ENCODE peak calls at places on chromosome 6, in nine cellular contexts. One of them, this sample, is unnamed.

GRCh38 chr6:79694156-79694555 is 63.0 kb downstream of the SH3BGRL2 start:
- DNase-seq in progenitor cell of endocrine pancreas: no peak
- DNase-seq in WTC11: no peak
- DNase-seq in IMR-90: no peak
- DNase-seq in sigmoid colon: no peak
- DNase-seq in GM12864: no peak
- DNase-seq in gastrocnemius medialis: no peak
- DNase-seq in tibial nerve: no peak
- DNase-seq in tibial artery: no peak
- DNase-seq in this sample: no peak

GRCh38 chr6:144266091-144266649 is 19.0 kb upstream of the UTRN start:
- DNase-seq in progenitor cell of endocrine pancreas: no peak
- DNase-seq in WTC11: peak; percentile 64
- DNase-seq in IMR-90: peak; percentile 76
- DNase-seq in sigmoid colon: peak; percentile 87
- DNase-seq in GM12864: no peak
- DNase-seq in gastrocnemius medialis: peak; percentile 81
- DNase-seq in tibial nerve: peak; percentile 62
- DNase-seq in tibial artery: peak; percentile 47
- DNase-seq in this sample: no peak

GRCh38 chr6:93496548-93496947 is 77.2 kb upstream of the EPHA7 start:
- DNase-seq in progenitor cell of endocrine pancreas: no peak
- DNase-seq in WTC11: no peak
- DNase-seq in IMR-90: no peak
- DNase-seq in sigmoid colon: no peak
- DNase-seq in GM12864: no peak
- DNase-seq in gastrocnemius medialis: no peak
- DNase-seq in tibial nerve: no peak
- DNase-seq in tibial artery: no peak
- DNase-seq in this sample: no peak

GRCh38 chr6:143157146-143157545 is 96.5 kb downstream of the AIG1 start:
- DNase-seq in progenitor cell of endocrine pancreas: no peak
- DNase-seq in WTC11: no peak
- DNase-seq in IMR-90: no peak
- DNase-seq in sigmoid colon: no peak
- DNase-seq in GM12864: no peak
- DNase-seq in gastrocnemius medialis: no peak
- DNase-seq in tibial nerve: no peak
- DNase-seq in tibial artery: no peak
- DNase-seq in this sample: peak; percentile 41

GRCh38 chr6:166629628-166630027 is 2.6 kb upstream of the RPS6KA2 start:
- DNase-seq in progenitor cell of endocrine pancreas: no peak
- DNase-seq in WTC11: no peak
- DNase-seq in IMR-90: peak; percentile 89
- DNase-seq in sigmoid colon: no peak
- DNase-seq in GM12864: no peak
- DNase-seq in gastrocnemius medialis: no peak
- DNase-seq in tibial nerve: no peak
- DNase-seq in tibial artery: no peak
- DNase-seq in this sample: peak; percentile 53

GRCh38 chr6:3398165-3398562 is 58.7 kb downstream of the SLC22A23 start:
- DNase-seq in progenitor cell of endocrine pancreas: no peak
- DNase-seq in WTC11: no peak
- DNase-seq in IMR-90: no peak
- DNase-seq in sigmoid colon: peak; percentile 52
- DNase-seq in GM12864: no peak
- DNase-seq in gastrocnemius medialis: no peak
- DNase-seq in tibial nerve: no peak
- DNase-seq in tibial artery: no peak
- DNase-seq in this sample: no peak

GRCh38 chr6:14517536-14518105 is 400.0 kb downstream of the CD83 start:
- DNase-seq in progenitor cell of endocrine pancreas: no peak
- DNase-seq in WTC11: no peak
- DNase-seq in IMR-90: no peak
- DNase-seq in sigmoid colon: no peak
- DNase-seq in GM12864: no peak
- DNase-seq in gastrocnemius medialis: no peak
- DNase-seq in tibial nerve: no peak
- DNase-seq in tibial artery: no peak
- DNase-seq in this sample: no peak

GRCh38 chr6:132798820-132799538 is 542 bp upstream of the SLC18B1 start:
- DNase-seq in progenitor cell of endocrine pancreas: peak; percentile 62
- DNase-seq in WTC11: peak; percentile 73
- DNase-seq in IMR-90: peak; percentile 61
- DNase-seq in sigmoid colon: peak; percentile 75
- DNase-seq in GM12864: peak; percentile 76
- DNase-seq in gastrocnemius medialis: peak; percentile 75
- DNase-seq in tibial nerve: peak; percentile 67
- DNase-seq in tibial artery: peak; percentile 57
- DNase-seq in this sample: peak; percentile 49

GRCh38 chr6:134502614-134503541 is 185.0 kb upstream of the SGK1 start:
- DNase-seq in progenitor cell of endocrine pancreas: no peak
- DNase-seq in WTC11: no peak
- DNase-seq in IMR-90: no peak
- DNase-seq in sigmoid colon: no peak
- DNase-seq in GM12864: no peak
- DNase-seq in gastrocnemius medialis: no peak
- DNase-seq in tibial nerve: no peak
- DNase-seq in tibial artery: no peak
- DNase-seq in this sample: no peak

GRCh38 chr6:45327956-45328522 is at the start of gene RUNX2:
- DNase-seq in progenitor cell of endocrine pancreas: no peak
- DNase-seq in WTC11: no peak
- DNase-seq in IMR-90: peak; percentile 87
- DNase-seq in sigmoid colon: no peak
- DNase-seq in GM12864: no peak
- DNase-seq in gastrocnemius medialis: no peak
- DNase-seq in tibial nerve: no peak
- DNase-seq in tibial artery: no peak
- DNase-seq in this sample: peak; percentile 68

GRCh38 chr6:161094904-161095440 is 103.4 kb downstream of the MAP3K4 start:
- DNase-seq in progenitor cell of endocrine pancreas: no peak
- DNase-seq in WTC11: no peak
- DNase-seq in IMR-90: no peak
- DNase-seq in sigmoid colon: no peak
- DNase-seq in GM12864: no peak
- DNase-seq in gastrocnemius medialis: no peak
- DNase-seq in tibial nerve: no peak
- DNase-seq in tibial artery: no peak
- DNase-seq in this sample: no peak

GRCh38 chr6:150800596-150801310 is 64.7 kb upstream of the MTHFD1L start:
- DNase-seq in progenitor cell of endocrine pancreas: no peak
- DNase-seq in WTC11: no peak
- DNase-seq in IMR-90: peak; percentile 26
- DNase-seq in sigmoid colon: no peak
- DNase-seq in GM12864: no peak
- DNase-seq in gastrocnemius medialis: no peak
- DNase-seq in tibial nerve: no peak
- DNase-seq in tibial artery: no peak
- DNase-seq in this sample: no peak

GRCh38 chr6:52415917-52416628 is 4.1 kb upstream of the EFHC1 start:
- DNase-seq in progenitor cell of endocrine pancreas: no peak
- DNase-seq in WTC11: no peak
- DNase-seq in IMR-90: peak; percentile 60
- DNase-seq in sigmoid colon: no peak
- DNase-seq in GM12864: no peak
- DNase-seq in gastrocnemius medialis: no peak
- DNase-seq in tibial nerve: no peak
- DNase-seq in tibial artery: no peak
- DNase-seq in this sample: peak; percentile 35

GRCh38 chr6:14874975-14875677 is 370.7 kb upstream of the JARID2 start:
- DNase-seq in progenitor cell of endocrine pancreas: no peak
- DNase-seq in WTC11: no peak
- DNase-seq in IMR-90: no peak
- DNase-seq in sigmoid colon: no peak
- DNase-seq in GM12864: no peak
- DNase-seq in gastrocnemius medialis: no peak
- DNase-seq in tibial nerve: no peak
- DNase-seq in tibial artery: no peak
- DNase-seq in this sample: no peak

GRCh38 chr6:97174471-97174870 is 108.5 kb downstream of the MMS22L start:
- DNase-seq in progenitor cell of endocrine pancreas: no peak
- DNase-seq in WTC11: no peak
- DNase-seq in IMR-90: no peak
- DNase-seq in sigmoid colon: no peak
- DNase-seq in GM12864: no peak
- DNase-seq in gastrocnemius medialis: no peak
- DNase-seq in tibial nerve: no peak
- DNase-seq in tibial artery: no peak
- DNase-seq in this sample: no peak

GRCh38 chr6:25218346-25218745 is 60.8 kb upstream of the CARMIL1 start:
- DNase-seq in progenitor cell of endocrine pancreas: no peak
- DNase-seq in WTC11: no peak
- DNase-seq in IMR-90: no peak
- DNase-seq in sigmoid colon: no peak
- DNase-seq in GM12864: no peak
- DNase-seq in gastrocnemius medialis: no peak
- DNase-seq in tibial nerve: no peak
- DNase-seq in tibial artery: no peak
- DNase-seq in this sample: no peak

GRCh38 chr6:5695260-5696245 is 311.2 kb downstream of the NRN1 start:
- DNase-seq in progenitor cell of endocrine pancreas: no peak
- DNase-seq in WTC11: no peak
- DNase-seq in IMR-90: peak; percentile 79
- DNase-seq in sigmoid colon: no peak
- DNase-seq in GM12864: no peak
- DNase-seq in gastrocnemius medialis: peak; percentile 15
- DNase-seq in tibial nerve: no peak
- DNase-seq in tibial artery: peak; percentile 32
- DNase-seq in this sample: peak; percentile 80

GRCh38 chr6:157786221-157786620 is 36.8 kb upstream of the SNX9 start:
- DNase-seq in progenitor cell of endocrine pancreas: no peak
- DNase-seq in WTC11: no peak
- DNase-seq in IMR-90: no peak
- DNase-seq in sigmoid colon: no peak
- DNase-seq in GM12864: no peak
- DNase-seq in gastrocnemius medialis: no peak
- DNase-seq in tibial nerve: no peak
- DNase-seq in tibial artery: no peak
- DNase-seq in this sample: no peak

GRCh38 chr6:39240155-39240757 is 11.0 kb upstream of the KCNK5 start:
- DNase-seq in progenitor cell of endocrine pancreas: no peak
- DNase-seq in WTC11: no peak
- DNase-seq in IMR-90: no peak
- DNase-seq in sigmoid colon: no peak
- DNase-seq in GM12864: no peak
- DNase-seq in gastrocnemius medialis: no peak
- DNase-seq in tibial nerve: no peak
- DNase-seq in tibial artery: no peak
- DNase-seq in this sample: no peak

GRCh38 chr6:32095338-32096086 is 13.6 kb downstream of the TNXB start:
- DNase-seq in progenitor cell of endocrine pancreas: no peak
- DNase-seq in WTC11: no peak
- DNase-seq in IMR-90: no peak
- DNase-seq in sigmoid colon: no peak
- DNase-seq in GM12864: no peak
- DNase-seq in gastrocnemius medialis: no peak
- DNase-seq in tibial nerve: no peak
- DNase-seq in tibial artery: no peak
- DNase-seq in this sample: no peak
- TF ChIP-seq CTCF in progenitor cell of endocrine pancreas: peak; percentile 13
- TF ChIP-seq CTCF in WTC11: no peak
- TF ChIP-seq CTCF in IMR-90: no peak
- TF ChIP-seq CTCF in sigmoid colon: no peak
- TF ChIP-seq CTCF in GM12864: no peak
- TF ChIP-seq CTCF in gastrocnemius medialis: no peak
- TF ChIP-seq CTCF in tibial nerve: no peak
- TF ChIP-seq CTCF in tibial artery: no peak
- TF ChIP-seq CTCF in this sample: no peak

GRCh38 chr6:160048471-160048870 is 73.1 kb upstream of the SLC22A1 start:
- DNase-seq in progenitor cell of endocrine pancreas: no peak
- DNase-seq in WTC11: no peak
- DNase-seq in IMR-90: no peak
- DNase-seq in sigmoid colon: no peak
- DNase-seq in GM12864: no peak
- DNase-seq in gastrocnemius medialis: no peak
- DNase-seq in tibial nerve: no peak
- DNase-seq in tibial artery: no peak
- DNase-seq in this sample: no peak
- TF ChIP-seq CTCF in progenitor cell of endocrine pancreas: no peak
- TF ChIP-seq CTCF in WTC11: no peak
- TF ChIP-seq CTCF in IMR-90: no peak
- TF ChIP-seq CTCF in sigmoid colon: no peak
- TF ChIP-seq CTCF in GM12864: no peak
- TF ChIP-seq CTCF in gastrocnemius medialis: no peak
- TF ChIP-seq CTCF in tibial nerve: no peak
- TF ChIP-seq CTCF in tibial artery: no peak
- TF ChIP-seq CTCF in this sample: no peak

DNA sequence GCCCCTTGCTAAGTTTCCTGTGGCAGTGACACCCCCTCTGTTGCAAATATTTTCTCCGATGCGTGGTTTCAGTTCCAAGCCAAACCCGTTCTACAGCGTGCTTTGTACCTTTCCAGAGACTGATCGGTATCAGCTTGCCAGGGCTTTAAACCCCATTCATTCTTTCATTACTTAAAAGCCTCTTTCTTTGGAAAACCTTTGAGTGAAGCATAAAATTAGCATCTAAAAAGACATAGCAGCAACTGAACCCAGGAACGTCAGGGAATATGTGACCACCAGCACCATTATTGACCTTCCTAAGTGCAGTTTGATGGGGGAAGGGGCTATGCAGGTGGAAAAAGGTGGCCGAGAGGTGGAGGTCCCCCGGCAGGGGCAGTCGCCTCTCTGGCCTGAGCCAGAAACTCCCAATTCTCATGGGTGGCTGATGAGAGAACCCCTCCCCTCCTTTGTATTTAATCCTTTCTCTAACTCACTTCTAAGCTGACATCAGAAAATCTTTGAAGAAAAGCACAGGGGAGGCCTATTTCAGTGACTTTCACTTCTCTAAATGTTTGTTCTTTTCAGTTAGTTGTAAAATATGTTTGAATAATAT is 89.4 kb downstream of the RSPH3 start:
- DNase-seq in progenitor cell of endocrine pancreas: no peak
- DNase-seq in WTC11: peak; percentile 70
- DNase-seq in IMR-90: no peak
- DNase-seq in sigmoid colon: no peak
- DNase-seq in GM12864: peak; percentile 49
- DNase-seq in gastrocnemius medialis: no peak
- DNase-seq in tibial nerve: no peak
- DNase-seq in tibial artery: no peak
- DNase-seq in this sample: no peak
- TF ChIP-seq CTCF in progenitor cell of endocrine pancreas: peak; percentile 35
- TF ChIP-seq CTCF in WTC11: no peak
- TF ChIP-seq CTCF in IMR-90: no peak
- TF ChIP-seq CTCF in sigmoid colon: no peak
- TF ChIP-seq CTCF in GM12864: no peak
- TF ChIP-seq CTCF in gastrocnemius medialis: no peak
- TF ChIP-seq CTCF in tibial nerve: no peak
- TF ChIP-seq CTCF in tibial artery: no peak
- TF ChIP-seq CTCF in this sample: no peak

DNA sequence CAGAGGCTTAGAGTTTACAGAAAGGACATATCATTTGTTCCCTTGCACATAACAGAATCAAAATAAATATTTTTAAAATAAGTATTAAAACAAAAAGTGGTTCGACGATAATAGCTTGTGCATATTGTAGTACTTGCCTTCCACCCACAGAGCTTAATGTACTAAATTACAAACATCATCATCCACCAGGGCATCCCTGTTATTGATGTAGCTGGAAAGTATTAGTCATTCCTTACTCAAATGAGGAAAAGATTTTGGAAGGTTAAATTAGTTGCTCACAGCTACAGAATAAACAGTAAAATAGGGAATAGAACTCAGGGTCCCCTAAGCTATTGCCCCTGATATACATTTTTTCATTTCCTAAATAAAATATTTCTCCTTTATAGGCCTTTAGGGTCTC is 150.3 kb downstream of the PTPRK start:
- DNase-seq in progenitor cell of endocrine pancreas: no peak
- DNase-seq in WTC11: no peak
- DNase-seq in IMR-90: peak; percentile 78
- DNase-seq in sigmoid colon: no peak
- DNase-seq in GM12864: no peak
- DNase-seq in gastrocnemius medialis: no peak
- DNase-seq in tibial nerve: no peak
- DNase-seq in tibial artery: no peak
- DNase-seq in this sample: peak; percentile 68
- TF ChIP-seq CTCF in progenitor cell of endocrine pancreas: no peak
- TF ChIP-seq CTCF in WTC11: no peak
- TF ChIP-seq CTCF in IMR-90: no peak
- TF ChIP-seq CTCF in sigmoid colon: no peak
- TF ChIP-seq CTCF in GM12864: no peak
- TF ChIP-seq CTCF in gastrocnemius medialis: no peak
- TF ChIP-seq CTCF in tibial nerve: no peak
- TF ChIP-seq CTCF in tibial artery: peak; percentile 18
- TF ChIP-seq CTCF in this sample: peak; percentile 29